ENCODE peak calls at places on chromosomes 1 and 21, in seven cellular contexts. G is foreskin fibroblast, E is lower leg skin, D is tibial nerve, Q is transverse colon, I is neural crest cell, J is heart left ventricle. C is an unnamed sample.

GRCh38 chr1:151199860-151200581 is 1.7 kb downstream of the PIP5K1A start:
- DNase-seq in D (peak; percentile 33), I (no peak), Q (no peak), E (peak; percentile 47), G (peak; percentile 77), J (no peak), C (peak; percentile 18)

GRCh38 chr1:2271841-2272655 is 43.9 kb downstream of the SKI start:
- DNase-seq in J (no peak), G (no peak), E (no peak), Q (no peak), D (no peak), I (peak; percentile 56), C (no peak)

GRCh38 chr1:28078680-28079626 is 9.5 kb downstream of the EYA3 start:
- DNase-seq in I (no peak), G (peak; percentile 53), E (no peak), J (no peak), Q (no peak), D (no peak), C (no peak)

GRCh38 chr1:61921435-61921834 is 179.2 kb downstream of the PATJ start:
- DNase-seq in D (no peak), Q (no peak), G (no peak), E (no peak), J (no peak), I (no peak), C (no peak)

GRCh38 chr1:96214982-96215381 is 506.6 kb upstream of the PTBP2 start:
- DNase-seq in G (no peak), I (no peak), D (no peak), Q (no peak), E (no peak), J (no peak), C (no peak)

GRCh38 chr1:245365071-245365470 is 210.3 kb downstream of the KIF26B start:
- DNase-seq in E (no peak), I (no peak), J (no peak), D (no peak), Q (no peak), G (no peak), C (no peak)

GRCh38 chr1:24999906-25000305 is 69.8 kb upstream of the RUNX3 start:
- DNase-seq in J (no peak), G (no peak), D (no peak), E (no peak), Q (no peak), I (no peak), C (no peak)

GRCh38 chr21:44977616-44978340 is 37.9 kb downstream of the SLX9 start:
- DNase-seq in I (no peak), Q (no peak), E (no peak), G (no peak), J (no peak), D (no peak), C (no peak)

GRCh38 chr1:203046984-203047630 is 20.8 kb downstream of the PPFIA4 start:
- DNase-seq in D (no peak), G (peak; percentile 67), Q (no peak), E (no peak), J (no peak), I (no peak), C (peak; percentile 29)

GRCh38 chr1:6579374-6580118 is at the start of gene ZBTB48:
- DNase-seq in E (peak; percentile 99), D (peak; percentile 99), J (peak; percentile 99), G (peak; percentile 97), I (peak; percentile 93), Q (peak; percentile 100), C (peak; percentile 87)

GRCh38 chr1:110003747-110004428 is 19.3 kb downstream of the AHCYL1 start:
- DNase-seq in I (no peak), J (peak; percentile 43), G (peak; percentile 97), Q (peak; percentile 74), E (peak; percentile 78), D (peak; percentile 56), C (peak; percentile 96)

GRCh38 chr1:30184393-30185141 is 538.8 kb downstream of the MATN1 start:
- DNase-seq in E (peak; percentile 7), J (no peak), G (no peak), I (no peak), Q (no peak), D (no peak), C (no peak)

GRCh38 chr1:30176477-30176876 is 546.9 kb downstream of the MATN1 start:
- DNase-seq in I (no peak), E (no peak), Q (no peak), G (no peak), J (no peak), D (no peak), C (no peak)

GRCh38 chr1:30183895-30184294 is 539.5 kb downstream of the MATN1 start:
- DNase-seq in E (peak; percentile 4), I (no peak), G (no peak), Q (no peak), J (no peak), D (no peak), C (no peak)

GRCh38 chr1:30183006-30183405 is 540.4 kb downstream of the MATN1 start:
- DNase-seq in G (no peak), J (no peak), D (no peak), I (no peak), Q (no peak), E (peak; percentile 1), C (no peak)

DNA sequence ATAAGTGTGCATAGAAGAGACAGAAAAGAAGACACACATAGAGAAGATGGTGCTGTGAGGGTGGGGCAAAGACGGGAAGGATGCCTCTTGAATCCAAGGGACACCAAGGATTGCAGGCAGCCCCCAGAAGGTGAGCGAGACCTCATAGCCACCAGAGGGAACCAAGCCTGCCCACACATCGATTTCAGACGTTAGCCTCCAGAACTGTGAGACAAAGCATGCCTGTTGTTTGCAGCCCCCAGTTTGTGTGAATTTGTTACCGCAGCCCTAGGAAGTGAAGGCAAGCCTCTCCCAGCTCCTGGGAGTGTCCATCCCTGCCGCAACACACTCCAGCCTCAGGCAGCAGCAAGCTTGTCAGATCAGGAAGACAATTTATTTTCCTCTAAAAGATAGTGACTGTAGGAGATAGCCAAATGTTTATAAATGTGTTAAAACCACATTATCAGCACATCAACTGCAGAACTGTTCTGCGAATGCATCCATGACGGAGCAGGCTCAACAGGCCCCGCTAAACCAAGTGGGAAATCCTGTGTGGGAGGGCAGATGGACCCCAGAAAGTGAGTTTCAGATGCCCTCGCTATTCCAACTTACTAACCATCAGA is 543.3 kb downstream of the MATN1 start:
- DNase-seq in I (no peak), Q (no peak), J (no peak), D (no peak), E (no peak), G (no peak), C (no peak)
- TF ChIP-seq CTCF in I (no peak), Q (no peak), J (no peak), D (no peak), E (no peak), G (no peak), C (no peak)

DNA sequence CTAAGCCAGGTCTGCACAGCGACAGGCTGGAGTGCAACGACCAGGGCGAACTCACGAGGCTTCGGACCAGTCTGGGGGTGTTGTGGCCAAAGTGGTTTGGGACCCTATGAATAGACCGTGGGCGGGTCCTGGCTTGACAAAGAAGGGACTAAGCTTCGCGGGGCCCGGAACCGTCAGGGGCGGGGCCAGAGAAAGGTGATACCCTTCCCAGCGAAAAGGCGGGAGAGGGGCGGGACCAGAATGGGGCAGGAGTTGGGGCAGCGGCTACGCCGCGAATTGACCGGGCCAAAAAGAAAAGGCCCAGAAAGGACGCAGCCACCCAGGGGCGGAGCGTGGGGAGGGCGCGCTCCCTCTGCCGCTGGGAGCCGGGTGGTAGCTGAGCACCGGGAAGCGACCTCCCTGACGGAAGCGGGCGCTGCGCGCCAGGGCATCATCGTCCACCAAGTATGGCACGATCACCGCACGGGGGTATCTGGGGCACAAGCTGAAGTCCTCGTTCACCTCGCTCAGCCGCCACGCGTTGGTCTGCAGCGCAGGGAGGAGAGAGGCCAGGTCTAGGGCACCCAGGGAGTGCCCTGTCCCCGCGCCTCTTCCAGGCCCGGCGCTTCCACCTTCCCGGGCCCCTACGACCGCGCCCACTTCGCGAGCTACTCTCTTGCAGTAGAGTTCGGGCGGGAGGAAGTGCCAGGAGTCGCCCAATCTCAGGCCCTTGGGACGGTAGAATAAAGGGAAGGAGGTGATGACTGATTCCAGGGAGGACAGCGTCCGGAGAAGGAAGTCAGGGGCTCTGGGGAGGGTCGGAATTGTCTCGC is 6.7 kb upstream of the FAM167B start:
- DNase-seq in I (peak; percentile 51), G (peak; percentile 57), D (peak; percentile 22), E (no peak), J (peak; percentile 74), Q (peak; percentile 87), C (no peak)
- TF ChIP-seq CTCF in I (peak; percentile 33), G (no peak), D (peak; percentile 25), E (no peak), J (peak; percentile 27), Q (peak; percentile 18), C (peak; percentile 34)

DNA sequence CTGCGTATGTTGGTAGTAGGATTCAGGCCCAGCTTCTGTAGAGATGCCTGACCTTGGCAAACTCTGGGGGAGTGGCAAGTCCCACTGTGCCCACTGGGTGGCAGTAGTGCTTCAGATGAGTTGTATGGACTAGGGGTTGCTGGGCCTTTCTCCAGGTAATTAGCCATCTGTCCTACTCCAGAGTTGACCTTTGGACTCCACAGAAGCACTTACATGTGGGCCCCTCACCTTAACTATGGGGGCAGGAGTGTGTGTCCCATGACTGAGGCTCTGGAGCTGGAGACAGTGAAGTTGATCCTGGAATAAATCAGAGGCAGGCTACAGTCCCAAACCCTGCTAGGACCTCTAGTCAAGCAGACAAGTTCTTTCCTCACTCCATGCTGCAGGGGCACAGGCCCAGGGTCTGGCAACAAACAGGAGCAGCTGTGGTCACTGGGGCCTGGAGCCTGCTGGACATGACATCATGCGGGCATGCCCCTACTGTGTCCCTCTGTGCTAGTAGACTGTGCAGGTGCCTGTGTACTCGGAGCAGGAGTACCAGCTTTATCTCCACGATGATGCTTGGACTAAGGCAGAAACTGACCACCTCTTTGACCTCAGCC is 4.6 kb downstream of the DMAP1 start:
- DNase-seq in I (peak; percentile 87), G (peak; percentile 52), J (peak; percentile 65), Q (peak; percentile 88), D (peak; percentile 86), E (peak; percentile 77), C (peak; percentile 38)
- TF ChIP-seq CTCF in I (peak; percentile 89), G (peak; percentile 90), J (peak; percentile 81), Q (peak; percentile 85), D (peak; percentile 89), E (peak; percentile 62), C (peak; percentile 93)

GRCh38 chr1:98003442-98003841 is 82.6 kb upstream of the DPYD start:
- DNase-seq in G (no peak), Q (no peak), D (no peak), E (no peak), I (no peak), J (no peak), C (no peak)

GRCh38 chr1:98005326-98006010 is 84.6 kb upstream of the DPYD start:
- DNase-seq in J (no peak), G (no peak), D (no peak), E (no peak), Q (no peak), I (no peak), C (no peak)

GRCh38 chr1:97999320-97999719 is 78.5 kb upstream of the DPYD start:
- DNase-seq in I (no peak), Q (no peak), D (no peak), G (peak; percentile 76), J (no peak), E (no peak), C (no peak)

GRCh38 chr1:98002288-98002687 is 81.5 kb upstream of the DPYD start:
- DNase-seq in Q (no peak), G (no peak), J (no peak), I (no peak), D (no peak), E (no peak), C (no peak)

DNA sequence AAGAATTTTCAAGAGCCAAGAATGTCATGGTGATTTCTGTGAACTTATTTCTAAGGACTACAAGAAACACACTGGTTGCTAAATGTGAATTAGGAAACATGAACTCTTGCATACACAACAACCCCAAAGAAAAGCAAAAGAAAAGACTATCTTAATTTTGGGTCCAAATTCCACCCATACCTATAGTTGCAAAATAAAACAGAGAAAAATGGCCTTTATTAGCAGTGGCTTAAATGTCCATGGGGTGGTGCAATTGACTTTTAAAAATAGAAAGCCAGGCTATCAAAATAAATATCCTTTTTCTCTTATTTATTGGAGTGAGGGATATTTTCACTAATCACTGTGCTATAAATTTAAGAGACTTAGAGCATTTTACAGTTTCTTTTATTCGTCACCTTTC is 80.9 kb upstream of the DPYD start:
- DNase-seq in Q (no peak), D (no peak), E (no peak), I (no peak), J (no peak), G (no peak), C (no peak)
- TF ChIP-seq CTCF in Q (no peak), D (no peak), E (no peak), I (no peak), J (no peak), G (peak; percentile 28), C (peak; percentile 32)